ENCODE peak calls at places on chromosome 22, in eight cellular contexts. C is effector CD4-positive, alpha-beta T cell; T is SK-N-MC; V is stimulated activated CD4-positive, alpha-beta T cell treated with anti-CD3 and anti-CD28 coated beads, Interleukin-2, amount 100 ng/mL, for 24 hours; Z is activated CD4-positive, alpha-beta T cell treated with anti-CD3 and anti-CD28 coated beads, Interleukin-2, amount 50 U/mL, for 1 hour; R is GM03348; H is MV-4-11; S is cardiac fibroblast. Q is an unnamed sample.

GRCh38 chr22:20567993-20568417 is 60.6 kb downstream of the MED15 start:
- DNase-seq in C (no peak), T (no peak), V (no peak), Z (no peak), R (peak), H (no peak), S (peak), Q (no peak)

GRCh38 chr22:30128511-30128910 is 48.2 kb downstream of the HORMAD2 start:
- DNase-seq in C (no peak), T (no peak), V (no peak), Z (no peak), R (no peak), H (no peak), S (no peak), Q (no peak)

GRCh38 chr22:37784829-37785495 is 22.8 kb upstream of the GCAT start:
- DNase-seq in C (no peak), T (no peak), V (no peak), Z (no peak), R (no peak), H (no peak), S (no peak), Q (no peak)

GRCh38 chr22:36824655-36825054 is 7.8 kb upstream of the PVALB start:
- DNase-seq in C (no peak), T (no peak), V (no peak), Z (no peak), R (no peak), H (no peak), S (no peak), Q (no peak)

GRCh38 chr22:37726240-37726887 is 29.5 kb downstream of the TRIOBP start:
- DNase-seq in C (no peak), T (no peak), V (no peak), Z (no peak), R (peak), H (peak), S (peak), Q (peak)

GRCh38 chr22:17785185-17786184 is 11.2 kb upstream of the BID start:
- DNase-seq in C (peak), T (no peak), V (peak), Z (peak), R (peak), H (peak), S (peak), Q (peak)

GRCh38 chr22:36136475-36136874 is 24.1 kb downstream of the APOL3 start:
- DNase-seq in C (no peak), T (no peak), V (no peak), Z (no peak), R (no peak), H (no peak), S (peak), Q (no peak)

GRCh38 chr22:48782817-48783511 is 1044.7 kb downstream of the BRD1 start:
- DNase-seq in C (no peak), T (no peak), V (no peak), Z (no peak), R (no peak), H (no peak), S (no peak), Q (peak)

GRCh38 chr22:24156146-24156914 is 25.0 kb upstream of the SUSD2 start:
- DNase-seq in C (peak), T (no peak), V (peak), Z (peak), R (peak), H (peak), S (peak), Q (peak)

GRCh38 chr22:49192857-49193250 is 634.8 kb downstream of the BRD1 start:
- DNase-seq in C (no peak), T (no peak), V (no peak), Z (no peak), R (no peak), H (no peak), S (no peak), Q (no peak)

GRCh38 chr22:27913162-27913741 is 5.8 kb downstream of the PITPNB start:
- DNase-seq in C (no peak), T (no peak), V (no peak), Z (no peak), R (no peak), H (peak), S (no peak), Q (no peak)

GRCh38 chr22:50341977-50342650 is 1.0 kb upstream of the PPP6R2 start:
- DNase-seq in C (peak), T (peak), V (peak), Z (peak), R (peak), H (peak), S (peak), Q (peak)

GRCh38 chr22:36658900-36659299 is 44.7 kb downstream of the CACNG2 start:
- DNase-seq in C (no peak), T (no peak), V (no peak), Z (no peak), R (no peak), H (no peak), S (no peak), Q (no peak)

GRCh38 chr22:31093956-31094622 is 13.0 kb downstream of the SMTN start:
- DNase-seq in C (no peak), T (no peak), V (no peak), Z (no peak), R (no peak), H (no peak), S (no peak), Q (no peak)

GRCh38 chr22:45612451-45612901 is 59.2 kb upstream of the ATXN10 start:
- DNase-seq in C (no peak), T (no peak), V (peak), Z (no peak), R (peak), H (peak), S (peak), Q (peak)

GRCh38 chr22:39135092-39135896 is 17.2 kb downstream of the CBX7 start:
- DNase-seq in C (no peak), T (no peak), V (peak), Z (peak), R (peak), H (no peak), S (peak), Q (peak)

GRCh38 chr22:20408891-20409290 is 14.9 kb downstream of the ZNF74 start:
- DNase-seq in C (no peak), T (no peak), V (no peak), Z (no peak), R (no peak), H (no peak), S (no peak), Q (no peak)

GRCh38 chr22:42648368-42649260 is 578 bp downstream of the CYB5R3 start:
- DNase-seq in C (peak), T (no peak), V (peak), Z (peak), R (peak), H (peak), S (peak), Q (peak)

GRCh38 chr22:31056986-31057599 is 24.0 kb upstream of the SMTN start:
- DNase-seq in C (no peak), T (no peak), V (no peak), Z (no peak), R (no peak), H (no peak), S (no peak), Q (no peak)

GRCh38 chr22:32561163-32561562 is 86.6 kb downstream of the FBXO7 start:
- DNase-seq in C (no peak), T (no peak), V (no peak), Z (no peak), R (no peak), H (no peak), S (no peak), Q (no peak)

GRCh38 chr22:30286813-30287625 is 2.3 kb downstream of the CASTOR1 start:
- DNase-seq in C (peak), T (no peak), V (peak), Z (peak), R (peak), H (peak), S (peak), Q (peak)

GRCh38 chr22:30047364-30047738 is 32.9 kb upstream of the HORMAD2 start:
- DNase-seq in C (no peak), T (no peak), V (no peak), Z (peak), R (no peak), H (peak), S (peak), Q (peak)

GRCh38 chr22:20497426-20497825 is 1.8 kb upstream of the KLHL22 start:
- DNase-seq in C (no peak), T (no peak), V (no peak), Z (no peak), R (no peak), H (no peak), S (no peak), Q (no peak)

GRCh38 chr22:24683671-24684070 is 80.7 kb downstream of the GGT1 start:
- DNase-seq in C (no peak), T (no peak), V (no peak), Z (no peak), R (no peak), H (no peak), S (peak), Q (no peak)

GRCh38 chr22:25564979-25565677 is 653 bp downstream of the GRK3 start:
- DNase-seq in C (no peak), T (no peak), V (peak), Z (peak), R (no peak), H (no peak), S (peak), Q (peak)

GRCh38 chr22:46070215-46070721 is 80.1 kb upstream of the PPARA start:
- DNase-seq in C (no peak), T (no peak), V (peak), Z (no peak), R (peak), H (peak), S (peak), Q (peak)

GRCh38 chr22:45612940-45613339 is 58.7 kb upstream of the ATXN10 start:
- DNase-seq in C (no peak), T (no peak), V (no peak), Z (no peak), R (no peak), H (no peak), S (peak), Q (no peak)

GRCh38 chr22:39558254-39558727 is 12.3 kb upstream of the CACNA1I start:
- DNase-seq in C (no peak), T (no peak), V (no peak), Z (no peak), R (no peak), H (no peak), S (no peak), Q (no peak)

GRCh38 chr22:40416636-40417035 is 46.2 kb downstream of the SGSM3 start:
- DNase-seq in C (no peak), T (no peak), V (no peak), Z (no peak), R (no peak), H (no peak), S (no peak), Q (no peak)

GRCh38 chr22:43956805-43957463 is 1.7 kb downstream of the SAMM50 start:
- DNase-seq in C (no peak), T (no peak), V (no peak), Z (no peak), R (no peak), H (no peak), S (peak), Q (no peak)

GRCh38 chr22:37690901-37691504 is 4.9 kb downstream of the NOL12 start:
- DNase-seq in C (no peak), T (no peak), V (no peak), Z (no peak), R (no peak), H (no peak), S (no peak), Q (no peak)

GRCh38 chr22:20779813-20780148 is 5.9 kb downstream of the SERPIND1 start:
- DNase-seq in C (no peak), T (no peak), V (no peak), Z (no peak), R (no peak), H (no peak), S (peak), Q (no peak)

GRCh38 chr22:24965822-24966626 is 13.5 kb downstream of the KIAA1671 start:
- DNase-seq in C (no peak), T (no peak), V (no peak), Z (no peak), R (no peak), H (no peak), S (no peak), Q (no peak)

GRCh38 chr22:50576070-50576469 is 2.2 kb downstream of the CPT1B start:
- DNase-seq in C (no peak), T (no peak), V (no peak), Z (no peak), R (no peak), H (no peak), S (peak), Q (peak)

GRCh38 chr22:45425531-45426265 is 12.2 kb downstream of the RIBC2 start:
- DNase-seq in C (no peak), T (no peak), V (no peak), Z (no peak), R (no peak), H (no peak), S (no peak), Q (no peak)

GRCh38 chr22:20782601-20783299 is 8.8 kb downstream of the SERPIND1 start:
- DNase-seq in C (no peak), T (no peak), V (no peak), Z (no peak), R (no peak), H (no peak), S (peak), Q (no peak)

GRCh38 chr22:39300198-39300830 is 19.1 kb downstream of the RPL3 start:
- DNase-seq in C (no peak), T (no peak), V (no peak), Z (no peak), R (no peak), H (peak), S (peak), Q (peak)

GRCh38 chr22:50317178-50317577 is 9.6 kb downstream of the DENND6B start:
- DNase-seq in C (no peak), T (no peak), V (no peak), Z (no peak), R (no peak), H (no peak), S (no peak), Q (no peak)

Q was measured in NB4.